ENCODE peak calls at places on chromosomes 7 and 10, in five cellular contexts. Q, A, V, M and S are unnamed samples.

GRCh38 chr10:98404571-98405396 is 10.2 kb downstream of the PYROXD2 start:
- DNase-seq in Q (no peak), A (peak), V (peak), M (no peak), S (no peak)

GRCh38 chr7:82517059-82517458 is 73.5 kb upstream of the CACNA2D1 start:
- DNase-seq in Q (no peak), A (no peak), V (no peak), M (no peak), S (no peak)

GRCh38 chr10:71623098-71623985 is 96.2 kb downstream of the C10orf105 start:
- DNase-seq in Q (no peak), A (no peak), V (peak), M (no peak), S (no peak)

GRCh38 chr7:25347360-25347759 is 119.1 kb upstream of the NPVF start:
- DNase-seq in Q (no peak), A (no peak), V (no peak), M (no peak), S (no peak)

GRCh38 chr7:105284014-105284413 is 104.7 kb downstream of the SRPK2 start:
- DNase-seq in Q (no peak), A (no peak), V (no peak), M (no peak), S (no peak)

GRCh38 chr10:14547826-14548225 is 217.1 kb upstream of the FRMD4A start:
- DNase-seq in Q (no peak), A (no peak), V (no peak), M (no peak), S (no peak)

GRCh38 chr10:114042895-114043531 is 653 bp upstream of the ADRB1 start:
- DNase-seq in Q (peak), A (peak), V (peak), M (peak), S (no peak)

GRCh38 chr7:102284891-102285540 is 1.7 kb upstream of the SH2B2 start:
- DNase-seq in Q (no peak), A (no peak), V (no peak), M (peak), S (no peak)

GRCh38 chr7:139725077-139725476 is 52.7 kb downstream of the HIPK2 start:
- DNase-seq in Q (no peak), A (no peak), V (no peak), M (no peak), S (no peak)

GRCh38 chr10:4062072-4062471 is 277.1 kb upstream of the KLF6 start:
- DNase-seq in Q (no peak), A (no peak), V (no peak), M (no peak), S (no peak)

GRCh38 chr7:82705831-82706230 is 262.3 kb upstream of the CACNA2D1 start:
- DNase-seq in Q (no peak), A (no peak), V (no peak), M (no peak), S (no peak)

GRCh38 chr10:70603439-70603778 is 868 bp upstream of the PRF1 start:
- DNase-seq in Q (no peak), A (no peak), V (no peak), M (no peak), S (no peak)

GRCh38 chr10:30313579-30314376 is 35.3 kb downstream of the MTPAP start:
- DNase-seq in Q (no peak), A (no peak), V (no peak), M (no peak), S (no peak)

GRCh38 chr10:16832351-16833080 is 15.3 kb upstream of the RSU1 start:
- DNase-seq in Q (peak), A (no peak), V (peak), M (no peak), S (peak)

GRCh38 chr7:95527033-95527775 is 41.5 kb downstream of the ASB4 start:
- DNase-seq in Q (no peak), A (peak), V (peak), M (peak), S (no peak)

GRCh38 chr10:116511365-116511764 is 34.4 kb upstream of the PNLIP start:
- DNase-seq in Q (no peak), A (no peak), V (no peak), M (no peak), S (no peak)

GRCh38 chr7:80641548-80641947 is 3.1 kb downstream of the CD36 start:
- DNase-seq in Q (no peak), A (no peak), V (no peak), M (no peak), S (no peak)

GRCh38 chr7:46581276-46581675 is 660.2 kb upstream of the IGFBP3 start:
- DNase-seq in Q (no peak), A (no peak), V (no peak), M (no peak), S (no peak)

GRCh38 chr7:119377-120163 is 72.8 kb upstream of the FAM20C start:
- DNase-seq in Q (no peak), A (no peak), V (no peak), M (peak), S (no peak)

GRCh38 chr7:133344275-133344674 is 91.4 kb downstream of the EXOC4 start:
- DNase-seq in Q (no peak), A (no peak), V (no peak), M (no peak), S (no peak)

GRCh38 chr10:133097418-133097817 is 9.7 kb downstream of the ADGRA1 start:
- DNase-seq in Q (no peak), A (no peak), V (no peak), M (no peak), S (no peak)

GRCh38 chr7:134625571-134625970 is 21.1 kb upstream of the BPGM start:
- DNase-seq in Q (no peak), A (no peak), V (no peak), M (no peak), S (no peak)

GRCh38 chr10:52539463-52539862 is 225.4 kb downstream of the DKK1 start:
- DNase-seq in Q (no peak), A (no peak), V (peak), M (no peak), S (no peak)

GRCh38 chr10:5692476-5693358 is 8.1 kb downstream of the TASOR2 start:
- DNase-seq in Q (peak), A (peak), V (peak), M (peak), S (no peak)

GRCh38 chr10:119348516-119349240 is 141.3 kb downstream of the GRK5 start:
- DNase-seq in Q (no peak), A (no peak), V (no peak), M (peak), S (peak)

GRCh38 chr7:102891693-102892261 is 21.0 kb upstream of the LRRC17 start:
- DNase-seq in Q (peak), A (no peak), V (peak), M (peak), S (no peak)

GRCh38 chr7:65509368-65510186 is 135.9 kb downstream of the ZNF92 start:
- DNase-seq in Q (no peak), A (no peak), V (no peak), M (peak), S (no peak)

GRCh38 chr7:80089341-80089740 is 45.3 kb upstream of the GNAI1 start:
- DNase-seq in Q (no peak), A (no peak), V (no peak), M (no peak), S (no peak)

GRCh38 chr10:119460369-119461195 is 81.9 kb downstream of the RGS10 start:
- DNase-seq in Q (no peak), A (no peak), V (no peak), M (no peak), S (no peak)

GRCh38 chr7:82704121-82704520 is 260.5 kb upstream of the CACNA2D1 start:
- DNase-seq in Q (no peak), A (no peak), V (no peak), M (no peak), S (no peak)

GRCh38 chr7:13017881-13018280 is 330.4 kb downstream of the ARL4A start:
- DNase-seq in Q (no peak), A (no peak), V (peak), M (no peak), S (no peak)

GRCh38 chr7:23696916-23697441 is 13.0 kb upstream of the STK31 start:
- DNase-seq in Q (no peak), A (peak), V (peak), M (peak), S (no peak)

GRCh38 chr7:154167807-154168206 is 115.6 kb downstream of the DPP6 start:
- DNase-seq in Q (peak), A (no peak), V (no peak), M (no peak), S (no peak)

GRCh38 chr7:50529093-50529862 is 35.9 kb downstream of the DDC start:
- DNase-seq in Q (no peak), A (no peak), V (no peak), M (no peak), S (no peak)

GRCh38 chr7:22332481-22332880 is 24.5 kb downstream of the RAPGEF5 start:
- DNase-seq in Q (no peak), A (no peak), V (no peak), M (no peak), S (no peak)

GRCh38 chr10:70576803-70577517 is 25.6 kb downstream of the PRF1 start:
- DNase-seq in Q (no peak), A (peak), V (peak), M (no peak), S (no peak)

GRCh38 chr7:5443678-5444077 is 20.0 kb upstream of the TNRC18 start:
- DNase-seq in Q (no peak), A (no peak), V (no peak), M (no peak), S (no peak)

GRCh38 chr7:158078161-158078910 is 509.3 kb downstream of the PTPRN2 start:
- DNase-seq in Q (no peak), A (no peak), V (no peak), M (no peak), S (no peak)